ENCODE peak calls at places on chromosomes 16 and 17, in seven cellular contexts. A is skeletal muscle cell; S is NCI-H510A treated with DMSO at 0.1 percent for 48 hours; B is stimulated activated naive B cell treated with anti-CD40 and anti-IgM and Interleukin-4, amounts not matched to agents 10 μg/mL and 1 μg/mL and 100 μg/mL, for 72 hours; X is WTC11; G is nephron progenitor cell; P is AG09309. I is an unnamed sample.

GRCh38 chr17:2563543-2563942 is 29.9 kb upstream of the PAFAH1B1 start:
- DNase-seq in A (no peak), S (no peak), B (no peak), X (no peak), G (no peak), P (no peak), I (no peak)

GRCh38 chr17:81520021-81520894 is 7.7 kb upstream of the ACTG1 start:
- DNase-seq in A (no peak), S (no peak), B (no peak), X (no peak), G (no peak), P (no peak), I (peak)

GRCh38 chr17:33500141-33500540 is 207.0 kb upstream of the ASIC2 start:
- DNase-seq in A (no peak), S (no peak), B (no peak), X (no peak), G (no peak), P (no peak), I (no peak)

GRCh38 chr17:56125830-56126819 is 27.1 kb upstream of the ANKFN1 start:
- DNase-seq in A (peak), S (peak), B (no peak), X (no peak), G (peak), P (peak), I (no peak)

GRCh38 chr16:1500465-1501150 is 7.4 kb downstream of the TELO2 start:
- DNase-seq in A (no peak), S (no peak), B (no peak), X (no peak), G (no peak), P (no peak), I (no peak)

GRCh38 chr16:31664683-31665482 is 137.2 kb downstream of the AHSP start:
- DNase-seq in A (no peak), S (no peak), B (no peak), X (no peak), G (no peak), P (no peak), I (no peak)

GRCh38 chr17:77842906-77843249 is 115.6 kb upstream of the TNRC6C start:
- DNase-seq in A (no peak), S (no peak), B (no peak), X (no peak), G (no peak), P (no peak), I (peak)

GRCh38 chr16:55561319-55561848 is 5.1 kb upstream of the CAPNS2 start:
- DNase-seq in A (no peak), S (no peak), B (no peak), X (no peak), G (no peak), P (no peak), I (no peak)

GRCh38 chr17:33390479-33391027 is 97.5 kb upstream of the ASIC2 start:
- DNase-seq in A (no peak), S (no peak), B (no peak), X (no peak), G (no peak), P (no peak), I (no peak)

GRCh38 chr16:53080345-53081031 is 25.7 kb downstream of the CHD9 start:
- DNase-seq in A (peak), S (no peak), B (no peak), X (no peak), G (no peak), P (peak), I (peak)

GRCh38 chr16:82456683-82457082 is 170.1 kb upstream of the CDH13 start:
- DNase-seq in A (no peak), S (peak), B (peak), X (peak), G (peak), P (peak), I (peak)

GRCh38 chr16:87163637-87164036 is 153.6 kb downstream of the C16orf95 start:
- DNase-seq in A (no peak), S (no peak), B (no peak), X (no peak), G (no peak), P (no peak), I (no peak)